ENCODE peak calls at places on chromosomes 2 and 18, in seven cellular contexts. F is T-helper 9 cell, H is A549, I is K562, W is iris pigment epithelial cell, U is NCI-H1092, M is mesendoderm. A is an unnamed sample.

GRCh38 chr2:23526114-23526513 is 141.1 kb downstream of the KLHL29 start:
- DNase-seq in F (no peak), H (no peak), I (no peak), W (no peak), U (no peak), M (no peak), A (no peak)

GRCh38 chr2:174516495-174517378 is 29.9 kb upstream of the GPR155 start:
- DNase-seq in F (no peak), H (no peak), I (peak), W (no peak), U (no peak), M (no peak), A (peak)

GRCh38 chr2:115214050-115214449 is 771.6 kb downstream of the DPP10 start:
- DNase-seq in F (no peak), H (no peak), I (no peak), W (no peak), U (no peak), M (peak), A (no peak)

GRCh38 chr2:30577151-30577550 is 130.1 kb downstream of the LCLAT1 start:
- DNase-seq in F (no peak), H (no peak), I (no peak), W (no peak), U (no peak), M (peak), A (no peak)

GRCh38 chr2:171319164-171319810 is 114.5 kb downstream of the METTL8 start:
- DNase-seq in F (peak), H (no peak), I (no peak), W (peak), U (no peak), M (peak), A (no peak)

GRCh38 chr2:205574041-205574440 is 108.3 kb upstream of the NRP2 start:
- DNase-seq in F (no peak), H (no peak), I (no peak), W (peak), U (no peak), M (no peak), A (no peak)

GRCh38 chr2:218517434-218518206 is 50.5 kb downstream of the USP37 start:
- DNase-seq in F (no peak), H (no peak), I (no peak), W (peak), U (no peak), M (no peak), A (no peak)

GRCh38 chr2:166463640-166464039 is 30.4 kb downstream of the SCN7A start:
- DNase-seq in F (no peak), H (no peak), I (no peak), W (no peak), U (no peak), M (no peak), A (no peak)

GRCh38 chr2:105373895-105374401 is 24.9 kb downstream of the FHL2 start:
- DNase-seq in F (no peak), H (no peak), I (no peak), W (no peak), U (no peak), M (no peak), A (no peak)

GRCh38 chr2:98884658-98885057 is 51.4 kb downstream of the CRACDL start:
- DNase-seq in F (no peak), H (no peak), I (no peak), W (no peak), U (no peak), M (no peak), A (no peak)

GRCh38 chr2:765369-765768 is 88.2 kb upstream of the TMEM18 start:
- DNase-seq in F (no peak), H (no peak), I (no peak), W (no peak), U (no peak), M (no peak), A (no peak)

GRCh38 chr2:173545364-173545734 is 190.7 kb downstream of the CDCA7 start:
- DNase-seq in F (no peak), H (no peak), I (no peak), W (no peak), U (no peak), M (no peak), A (no peak)

GRCh38 chr18:24559474-24560018 is 99.1 kb downstream of the HRH4 start:
- DNase-seq in F (no peak), H (no peak), I (no peak), W (no peak), U (no peak), M (peak), A (no peak)

GRCh38 chr2:240889601-240890560 is 6.1 kb downstream of the MAB21L4 start:
- DNase-seq in F (no peak), H (no peak), I (no peak), W (no peak), U (no peak), M (no peak), A (no peak)

GRCh38 chr2:170771049-170771937 is 1.1 kb downstream of the ERICH2 start:
- DNase-seq in F (no peak), H (peak), I (peak), W (peak), U (no peak), M (peak), A (peak)

GRCh38 chr2:67237288-67237687 is 159.8 kb upstream of the ETAA1 start:
- DNase-seq in F (no peak), H (no peak), I (no peak), W (no peak), U (no peak), M (no peak), A (no peak)

GRCh38 chr2:64751286-64752260 is 97.9 kb upstream of the SERTAD2 start:
- DNase-seq in F (peak), H (peak), I (peak), W (peak), U (no peak), M (peak), A (peak)

GRCh38 chr2:190636362-190636761 is 12.5 kb upstream of the NAB1 start:
- DNase-seq in F (no peak), H (peak), I (no peak), W (peak), U (no peak), M (peak), A (no peak)

GRCh38 chr2:239261336-239261735 is 139.5 kb downstream of the HDAC4 start:
- DNase-seq in F (no peak), H (no peak), I (no peak), W (no peak), U (no peak), M (no peak), A (no peak)

GRCh38 chr2:151878655-151879563 is 50.7 kb upstream of the ARL5A start:
- DNase-seq in F (no peak), H (no peak), I (no peak), W (peak), U (no peak), M (peak), A (peak)

GRCh38 chr2:176187306-176188217 is 906 bp upstream of the HOXD1 start:
- DNase-seq in F (no peak), H (peak), I (no peak), W (no peak), U (no peak), M (no peak), A (peak)

A was measured in OCI-M1.